ENCODE peak calls at places on chromosomes 6 and 20, in eight cellular contexts. G, U, O, R, D, C, L and Q are unnamed samples.

GRCh38 chr20:52614036-52614863 is 357.9 kb upstream of the TSHZ2 start:
- DNase-seq in G (no peak), U (no peak), O (no peak), R (no peak), D (no peak), C (no peak), L (no peak), Q (no peak)

GRCh38 chr6:38207371-38207770 is 387.8 kb downstream of the ZFAND3 start:
- DNase-seq in G (no peak), U (no peak), O (no peak), R (no peak), D (no peak), C (no peak), L (no peak), Q (no peak)

GRCh38 chr6:160227038-160227768 is 31.4 kb downstream of the SLC22A2 start:
- DNase-seq in G (no peak), U (no peak), O (no peak), R (no peak), D (no peak), C (no peak), L (no peak), Q (no peak)

GRCh38 chr20:23923891-23924435 is 44.4 kb upstream of the CST5 start:
- DNase-seq in G (no peak), U (no peak), O (peak; percentile 52), R (no peak), D (no peak), C (no peak), L (no peak), Q (no peak)

GRCh38 chr6:160221423-160221822 is 37.2 kb downstream of the SLC22A2 start:
- DNase-seq in G (no peak), U (no peak), O (peak; percentile 2), R (peak; percentile 4), D (no peak), C (no peak), L (peak; percentile 13), Q (no peak)

GRCh38 chr6:27238010-27238983 is 9.2 kb upstream of the PRSS16 start:
- DNase-seq in G (no peak), U (no peak), O (no peak), R (no peak), D (no peak), C (no peak), L (no peak), Q (no peak)

GRCh38 chr6:6730831-6731230 is 142.3 kb downstream of the LY86 start:
- DNase-seq in G (peak; percentile 98), U (no peak), O (no peak), R (peak; percentile 96), D (no peak), C (peak; percentile 85), L (no peak), Q (no peak)

GRCh38 chr6:52263709-52264320 is 19.5 kb upstream of the IL17F start:
- DNase-seq in G (peak; percentile 43), U (peak; percentile 49), O (peak; percentile 52), R (peak; percentile 74), D (peak; percentile 58), C (peak; percentile 40), L (peak; percentile 64), Q (no peak)

GRCh38 chr6:51515052-51515402 is 572.4 kb downstream of the PKHD1 start:
- DNase-seq in G (no peak), U (no peak), O (no peak), R (no peak), D (no peak), C (no peak), L (no peak), Q (no peak)

GRCh38 chr20:52076164-52076563 is 115.4 kb downstream of the ZFP64 start:
- DNase-seq in G (no peak), U (no peak), O (no peak), R (peak; percentile 43), D (no peak), C (no peak), L (no peak), Q (no peak)

GRCh38 chr20:610130-611046 is at the start of gene TCF15:
- DNase-seq in G (peak; percentile 19), U (peak; percentile 77), O (no peak), R (no peak), D (no peak), C (peak; percentile 75), L (no peak), Q (no peak)

GRCh38 chr6:109165392-109165964 is 70.2 kb downstream of the CEP57L1 start:
- DNase-seq in G (peak; percentile 27), U (no peak), O (peak; percentile 39), R (peak; percentile 86), D (peak; percentile 15), C (peak; percentile 37), L (peak; percentile 41), Q (no peak)

GRCh38 chr6:90066715-90067114 is 172.4 kb downstream of the GJA10 start:
- DNase-seq in G (no peak), U (no peak), O (no peak), R (no peak), D (no peak), C (no peak), L (no peak), Q (no peak)

GRCh38 chr6:125008957-125009356 is 46.7 kb downstream of the RNF217 start:
- DNase-seq in G (no peak), U (no peak), O (no peak), R (no peak), D (no peak), C (no peak), L (no peak), Q (no peak)

GRCh38 chr20:39195495-39196129 is 233.5 kb downstream of the DHX35 start:
- DNase-seq in G (no peak), U (no peak), O (no peak), R (no peak), D (no peak), C (no peak), L (no peak), Q (no peak)

GRCh38 chr6:143187173-143187908 is 126.7 kb downstream of the AIG1 start:
- DNase-seq in G (no peak), U (no peak), O (peak; percentile 5), R (peak; percentile 45), D (no peak), C (peak; percentile 50), L (no peak), Q (no peak)

DNA sequence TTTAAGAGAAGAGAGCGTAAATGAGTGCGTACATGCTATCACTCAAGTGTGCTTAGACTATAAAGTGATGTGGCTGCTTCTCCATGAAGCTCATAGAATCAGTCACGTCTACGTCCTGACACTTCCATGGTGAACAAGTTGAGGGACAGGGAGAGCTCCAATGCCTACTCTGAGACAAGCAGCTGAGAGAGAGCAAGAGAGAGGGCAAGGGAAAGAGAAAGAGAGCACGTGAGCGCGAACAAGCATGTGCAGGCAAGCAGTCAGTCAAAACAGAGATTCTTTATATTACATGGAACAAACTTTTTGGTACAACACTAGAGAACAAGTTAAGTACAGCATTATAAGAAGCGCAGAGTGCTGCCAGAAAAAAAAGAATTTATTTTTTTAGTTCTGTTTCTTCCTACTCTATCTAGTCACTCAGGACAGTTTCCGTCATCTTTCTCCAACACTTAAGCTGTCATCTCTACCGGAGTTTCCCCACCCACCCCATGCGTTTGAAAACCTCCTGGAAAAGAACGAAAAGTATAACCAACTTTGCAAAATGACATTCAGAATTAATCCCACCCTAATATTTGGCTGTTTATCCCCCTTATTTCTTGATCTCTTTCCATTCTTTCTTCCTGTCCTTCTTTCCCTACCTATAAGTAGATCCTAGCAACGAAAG is 61.8 kb downstream of the EPB41L2 start:
- DNase-seq in G (no peak), U (no peak), O (no peak), R (no peak), D (no peak), C (no peak), L (no peak), Q (no peak)
- H3K4me1 ChIP-seq in G (peaks cover 25% of the 10 kb centered on the region), U (no peaks in the 10 kb centered on the region), O (peaks cover 36% of the 10 kb centered on the region), R (peaks cover 14% of the 10 kb centered on the region), D (peaks cover 7% of the 10 kb centered on the region), C (no peaks in the 10 kb centered on the region), L (peaks cover 42% of the 10 kb centered on the region), Q (peaks cover 16% of the 10 kb centered on the region)

DNA sequence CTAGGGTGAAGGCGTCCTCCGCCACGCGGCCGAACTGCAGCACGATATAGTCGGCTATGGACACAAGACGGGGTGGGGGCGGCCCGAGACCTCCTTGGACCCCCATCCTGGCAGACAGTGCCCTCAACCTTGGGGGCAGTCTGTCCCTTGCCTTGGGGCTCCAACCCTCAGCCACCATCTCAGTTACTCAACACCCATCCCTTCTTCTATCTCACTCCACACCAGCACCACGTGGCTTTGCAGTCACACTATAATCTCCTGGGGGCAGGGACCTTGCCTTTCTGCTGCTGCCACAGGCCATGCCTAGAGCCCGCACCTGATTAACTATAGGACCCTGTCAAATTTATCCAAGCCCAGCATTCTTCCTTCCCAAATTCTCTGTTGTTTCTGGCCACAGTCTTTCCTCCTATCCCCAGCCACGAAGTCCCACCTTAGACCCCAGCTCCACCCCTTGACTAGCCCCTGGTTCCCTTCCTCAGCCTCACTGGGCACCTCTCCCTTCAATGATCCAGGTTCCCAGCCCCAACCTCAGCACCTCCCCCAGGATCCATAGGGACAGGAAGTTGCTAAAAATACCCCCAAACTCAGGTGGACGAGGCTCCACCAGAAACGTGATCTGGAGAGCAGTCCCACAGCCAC is 1.6 kb upstream of the TEAD3 start:
- DNase-seq in G (no peak), U (peak; percentile 38), O (no peak), R (no peak), D (no peak), C (no peak), L (no peak), Q (no peak)
- H3K4me3 ChIP-seq in G (peak overlapping the region; percentile 81), U (peak overlapping the region; percentile 71), O (no peak overlapping the region), R (peak overlapping the region; percentile 59), D (peak overlapping the region; percentile 95), C (peak overlapping the region; percentile 76), L (peak overlapping the region; percentile 95), Q (peak overlapping the region; percentile 95)

DNA sequence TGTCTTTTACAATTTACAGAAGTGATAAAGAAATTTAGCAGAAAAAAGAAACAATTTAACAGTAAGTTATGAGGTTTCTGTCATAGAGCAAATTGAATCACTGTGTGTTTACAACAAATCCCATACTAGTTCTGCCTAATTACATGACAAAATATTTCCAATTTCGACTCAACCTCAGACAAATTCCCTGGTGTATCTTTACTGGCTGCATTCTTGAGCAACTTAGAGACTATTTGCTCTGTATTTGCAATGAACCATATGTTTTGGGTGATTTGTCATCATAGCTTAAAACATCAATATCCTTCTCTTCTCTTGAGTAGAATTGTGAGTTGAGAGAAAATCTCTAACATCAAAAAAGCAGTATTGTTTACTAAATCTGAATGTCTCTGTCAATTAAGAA is 128.7 kb downstream of the SIM1 start:
- DNase-seq in G (no peak), U (no peak), O (no peak), R (no peak), D (no peak), C (no peak), L (no peak), Q (no peak)
- TF ChIP-seq CTCF in G (no peak), U (no peak), O (no peak), R (no peak), D (no peak), C (no peak), L (no peak), Q (no peak)

DNA sequence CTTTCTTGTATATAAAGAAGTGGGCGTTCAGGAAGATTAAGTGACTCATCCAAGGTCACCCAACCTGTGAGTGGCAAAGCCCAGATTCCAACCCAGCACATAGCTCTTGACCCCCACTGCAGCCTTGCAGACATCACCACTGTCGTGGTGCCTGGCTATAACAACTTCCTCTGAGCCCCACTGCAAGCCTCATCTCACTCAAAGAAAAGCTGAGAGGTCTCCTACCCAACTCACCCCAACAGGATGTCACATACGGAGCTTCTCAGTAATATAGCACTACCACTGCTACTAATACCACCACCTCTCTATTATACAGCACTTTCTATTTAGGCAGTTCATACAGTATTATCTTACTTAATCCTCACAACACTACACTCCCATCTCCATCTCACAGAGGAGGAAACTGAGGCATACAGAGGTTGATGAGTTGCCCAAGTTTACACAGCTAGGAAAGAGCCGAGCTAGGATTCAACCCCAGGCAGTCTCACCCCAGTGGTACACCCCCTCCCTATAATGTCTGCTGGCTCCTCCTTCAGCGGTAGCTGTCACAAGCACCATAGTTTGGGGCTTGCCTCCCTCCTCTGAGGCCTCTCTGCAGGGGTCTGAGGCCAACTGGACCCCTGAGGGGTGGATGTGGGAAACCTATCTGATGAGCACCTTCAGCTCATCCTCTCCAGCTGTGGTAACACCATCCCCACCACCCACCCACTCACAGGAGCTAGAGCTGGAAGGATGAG is 19.5 kb downstream of the TFEB start:
- DNase-seq in G (no peak), U (no peak), O (no peak), R (no peak), D (no peak), C (peak; percentile 15), L (no peak), Q (no peak)
- H3K4me1 ChIP-seq in G (peaks cover 100% of the 10 kb centered on the region), U (peaks cover 26% of the 10 kb centered on the region), O (peaks cover 53% of the 10 kb centered on the region), R (peaks cover 2% of the 10 kb centered on the region), D (peaks cover 53% of the 10 kb centered on the region), C (peaks cover 65% of the 10 kb centered on the region), L (peaks cover 19% of the 10 kb centered on the region), Q (peaks cover 67% of the 10 kb centered on the region)